ENCODE peak calls at places on chromosome 10, in four cellular contexts. One of them, this sample, is unnamed. For H3K9me3 and H3K27me3, the result is how much of the 10 kb centered on the place peaks cover.

GRCh38 chr10:26528715-26529393 is 90.7 kb downstream of the APBB1IP start:
- DNase-seq in adrenal gland: no peak
- DNase-seq in tibial nerve: no peak
- DNase-seq in CD8-positive, alpha-beta memory T cell: no peak
- DNase-seq in this sample: no peak

GRCh38 chr10:122713091-122713885 is 13.6 kb upstream of the C10orf120 start:
- DNase-seq in adrenal gland: no peak
- DNase-seq in tibial nerve: no peak
- DNase-seq in CD8-positive, alpha-beta memory T cell: no peak
- DNase-seq in this sample: no peak

GRCh38 chr10:86729677-86730076 is 26.7 kb upstream of the BMPR1A start:
- DNase-seq in adrenal gland: no peak
- DNase-seq in tibial nerve: no peak
- DNase-seq in CD8-positive, alpha-beta memory T cell: no peak
- DNase-seq in this sample: no peak

GRCh38 chr10:52502237-52502636 is 188.2 kb downstream of the DKK1 start:
- DNase-seq in adrenal gland: no peak
- DNase-seq in tibial nerve: no peak
- DNase-seq in CD8-positive, alpha-beta memory T cell: no peak
- DNase-seq in this sample: no peak

GRCh38 chr10:7475954-7476353 is 65.1 kb upstream of the SFMBT2 start:
- DNase-seq in adrenal gland: no peak
- DNase-seq in tibial nerve: no peak
- DNase-seq in CD8-positive, alpha-beta memory T cell: no peak
- DNase-seq in this sample: no peak

GRCh38 chr10:43943119-43943824 is 294.6 kb upstream of the ZNF32 start:
- DNase-seq in adrenal gland: no peak
- DNase-seq in tibial nerve: no peak
- DNase-seq in CD8-positive, alpha-beta memory T cell: no peak
- DNase-seq in this sample: no peak

GRCh38 chr10:128066954-128067382 is 59.3 kb downstream of the MKI67 start:
- DNase-seq in adrenal gland: no peak
- DNase-seq in tibial nerve: no peak
- DNase-seq in CD8-positive, alpha-beta memory T cell: no peak
- DNase-seq in this sample: no peak

GRCh38 chr10:114044251-114045070 is 795 bp downstream of the ADRB1 start:
- DNase-seq in adrenal gland: no peak
- DNase-seq in tibial nerve: no peak
- DNase-seq in CD8-positive, alpha-beta memory T cell: peak
- DNase-seq in this sample: peak

GRCh38 chr10:81978238-81978637 is 103.2 kb downstream of the NRG3 start:
- DNase-seq in adrenal gland: no peak
- DNase-seq in tibial nerve: no peak
- DNase-seq in CD8-positive, alpha-beta memory T cell: no peak
- DNase-seq in this sample: no peak

GRCh38 chr10:71553371-71553900 is 156.7 kb downstream of the CDH23 start:
- DNase-seq in adrenal gland: no peak
- DNase-seq in tibial nerve: no peak
- DNase-seq in CD8-positive, alpha-beta memory T cell: no peak
- DNase-seq in this sample: no peak

GRCh38 chr10:44949127-44949802 is 10.3 kb upstream of the RASSF4 start:
- DNase-seq in adrenal gland: no peak
- DNase-seq in tibial nerve: no peak
- DNase-seq in CD8-positive, alpha-beta memory T cell: no peak
- DNase-seq in this sample: no peak

GRCh38 chr10:8116926-8117493 is 62.5 kb downstream of the GATA3 start:
- DNase-seq in adrenal gland: no peak
- DNase-seq in tibial nerve: no peak
- DNase-seq in CD8-positive, alpha-beta memory T cell: no peak
- DNase-seq in this sample: no peak

GRCh38 chr10:48945441-48946143 is 6.0 kb upstream of the LRRC18 start:
- DNase-seq in adrenal gland: no peak
- DNase-seq in tibial nerve: no peak
- DNase-seq in CD8-positive, alpha-beta memory T cell: no peak
- DNase-seq in this sample: no peak

GRCh38 chr10:84256510-84257342 is 11.9 kb downstream of the RGR start:
- DNase-seq in adrenal gland: peak
- DNase-seq in tibial nerve: peak
- DNase-seq in CD8-positive, alpha-beta memory T cell: peak
- DNase-seq in this sample: peak

GRCh38 chr10:115830260-115830970 is 442.6 kb downstream of the GFRA1 start:
- DNase-seq in adrenal gland: no peak
- DNase-seq in tibial nerve: no peak
- DNase-seq in CD8-positive, alpha-beta memory T cell: no peak
- DNase-seq in this sample: no peak

GRCh38 chr10:32367793-32368453 is 21.0 kb upstream of the EPC1 start:
- DNase-seq in adrenal gland: peak
- DNase-seq in tibial nerve: peak
- DNase-seq in CD8-positive, alpha-beta memory T cell: peak
- DNase-seq in this sample: peak

GRCh38 chr10:23694446-23694920 is 255.6 kb downstream of the OTUD1 start:
- DNase-seq in adrenal gland: no peak
- DNase-seq in tibial nerve: no peak
- DNase-seq in CD8-positive, alpha-beta memory T cell: no peak
- DNase-seq in this sample: no peak

GRCh38 chr10:99461230-99461629 is 30.8 kb upstream of the GOT1 start:
- DNase-seq in adrenal gland: no peak
- DNase-seq in tibial nerve: no peak
- DNase-seq in CD8-positive, alpha-beta memory T cell: no peak
- DNase-seq in this sample: no peak

GRCh38 chr10:114397651-114398145 is 6.6 kb downstream of the AFAP1L2 start:
- DNase-seq in adrenal gland: no peak
- DNase-seq in tibial nerve: no peak
- DNase-seq in CD8-positive, alpha-beta memory T cell: no peak
- DNase-seq in this sample: no peak

GRCh38 chr10:102648889-102649752 is 4.8 kb downstream of the TRIM8 start:
- DNase-seq in adrenal gland: no peak
- DNase-seq in tibial nerve: no peak
- DNase-seq in CD8-positive, alpha-beta memory T cell: peak
- DNase-seq in this sample: no peak

GRCh38 chr10:20004087-20004523 is 187.9 kb downstream of the PLXDC2 start:
- DNase-seq in adrenal gland: peak
- DNase-seq in tibial nerve: peak
- DNase-seq in CD8-positive, alpha-beta memory T cell: no peak
- DNase-seq in this sample: peak

DNA sequence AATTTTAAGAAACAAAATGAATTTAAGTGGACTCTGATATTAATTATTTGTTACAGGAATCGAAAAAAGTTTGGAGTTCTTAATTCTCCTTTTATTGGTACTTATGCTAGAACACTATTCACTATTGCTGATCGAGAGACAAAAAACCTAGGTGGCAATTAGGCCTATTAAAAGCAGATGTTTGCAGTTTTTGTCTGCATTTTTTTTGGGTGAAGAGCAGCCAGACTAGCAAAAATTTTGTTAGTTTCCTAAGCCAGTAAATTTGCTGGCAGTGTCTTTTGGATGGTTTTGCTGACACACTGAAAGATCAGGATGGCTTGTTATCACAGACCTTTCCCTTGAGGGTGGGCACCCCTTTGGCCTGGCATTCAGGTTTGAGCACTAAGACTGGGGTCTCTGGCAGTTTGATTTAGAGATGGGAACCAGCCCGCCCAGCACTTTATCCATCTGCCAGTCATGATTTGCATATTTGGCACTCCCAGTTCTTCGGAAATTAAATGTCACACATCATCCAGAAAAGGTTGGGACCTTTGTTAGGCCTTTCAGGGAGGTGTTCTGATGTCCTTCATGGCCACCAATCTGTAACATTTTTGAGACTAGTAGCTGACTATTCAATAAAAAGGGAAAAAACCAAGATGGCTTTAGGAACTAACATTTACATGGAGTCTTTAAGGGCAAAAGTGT is 57.3 kb downstream of the INPP5F start:
- DNase-seq in adrenal gland: no peak
- DNase-seq in tibial nerve: no peak
- DNase-seq in CD8-positive, alpha-beta memory T cell: no peak
- DNase-seq in this sample: no peak
- H3K4me3 ChIP-seq in adrenal gland: no peak
- H3K4me3 ChIP-seq in tibial nerve: no peak
- H3K4me3 ChIP-seq in CD8-positive, alpha-beta memory T cell: no peak
- H3K4me3 ChIP-seq in this sample: no peak

GRCh38 chr10:37489658-37490003 is 364.2 kb downstream of the ANKRD30A start:
- DNase-seq in adrenal gland: no peak
- DNase-seq in tibial nerve: no peak
- DNase-seq in CD8-positive, alpha-beta memory T cell: no peak
- DNase-seq in this sample: no peak
- H3K9me3 ChIP-seq in adrenal gland: under half
- H3K9me3 ChIP-seq in tibial nerve: under half
- H3K9me3 ChIP-seq in CD8-positive, alpha-beta memory T cell: under half
- H3K9me3 ChIP-seq in this sample: under half

GRCh38 chr10:92697663-92698511 is 8.1 kb downstream of the HHEX start:
- DNase-seq in adrenal gland: no peak
- DNase-seq in tibial nerve: no peak
- DNase-seq in CD8-positive, alpha-beta memory T cell: no peak
- DNase-seq in this sample: no peak

GRCh38 chr10:92696606-92697383 is 7.0 kb downstream of the HHEX start:
- DNase-seq in adrenal gland: peak
- DNase-seq in tibial nerve: no peak
- DNase-seq in CD8-positive, alpha-beta memory T cell: no peak
- DNase-seq in this sample: no peak

GRCh38 chr10:92692697-92693533 is 3.2 kb downstream of the HHEX start:
- DNase-seq in adrenal gland: no peak
- DNase-seq in tibial nerve: no peak
- DNase-seq in CD8-positive, alpha-beta memory T cell: no peak
- DNase-seq in this sample: no peak

GRCh38 chr10:92693534-92693893 is 3.8 kb downstream of the HHEX start:
- DNase-seq in adrenal gland: no peak
- DNase-seq in tibial nerve: no peak
- DNase-seq in CD8-positive, alpha-beta memory T cell: no peak
- DNase-seq in this sample: no peak

GRCh38 chr10:92695679-92696605 is 6.2 kb downstream of the HHEX start:
- DNase-seq in adrenal gland: peak
- DNase-seq in tibial nerve: no peak
- DNase-seq in CD8-positive, alpha-beta memory T cell: no peak
- DNase-seq in this sample: no peak
- H3K27me3 ChIP-seq in adrenal gland: under half
- H3K27me3 ChIP-seq in tibial nerve: half or more
- H3K27me3 ChIP-seq in CD8-positive, alpha-beta memory T cell: under half
- H3K27me3 ChIP-seq in this sample: half or more

GRCh38 chr10:46225597-46225996 is 61.2 kb upstream of the ANTXRL start:
- DNase-seq in adrenal gland: no peak
- DNase-seq in tibial nerve: no peak
- DNase-seq in CD8-positive, alpha-beta memory T cell: no peak
- DNase-seq in this sample: no peak
- H3K4me3 ChIP-seq in adrenal gland: no peak
- H3K4me3 ChIP-seq in tibial nerve: no peak
- H3K4me3 ChIP-seq in CD8-positive, alpha-beta memory T cell: no peak
- H3K4me3 ChIP-seq in this sample: no peak